ENCODE peak calls at places on chromosomes 16 and 17, in eight cellular contexts. M is AG04449; Q is WERI-Rb-1; K is CD4-positive, alpha-beta T cell; Y is endodermal cell; A is mammary epithelial cell; C is upper lobe of right lung; F is AG04450. L is an unnamed sample.

GRCh38 chr17:80248894-80249710 is 11.6 kb upstream of the RNF213 start:
- DNase-seq in A (no peak), Q (no peak), K (no peak), Y (peak; percentile 54), F (no peak), C (no peak), M (no peak), L (no peak)

GRCh38 chr17:69812240-69812837 is 262.7 kb upstream of the KCNJ16 start:
- DNase-seq in K (no peak), Y (no peak), C (no peak), M (no peak), A (peak; percentile 78), F (no peak), Q (no peak), L (no peak)

GRCh38 chr17:66855204-66855603 is 20.3 kb downstream of the CACNG5 start:
- DNase-seq in K (no peak), Q (peak; percentile 47), F (no peak), Y (peak; percentile 88), M (no peak), C (no peak), A (no peak), L (no peak)

GRCh38 chr16:52540910-52541309 is 6.0 kb downstream of the TOX3 start:
- DNase-seq in C (no peak), M (no peak), Y (no peak), Q (no peak), A (no peak), K (no peak), F (no peak), L (no peak)

GRCh38 chr16:2473999-2474876 is 689 bp upstream of the TBC1D24 start:
- DNase-seq in K (peak; percentile 36), F (no peak), Q (peak; percentile 44), Y (peak; percentile 76), M (no peak), C (peak; percentile 81), A (peak; percentile 42), L (no peak)

GRCh38 chr17:38449364-38449763 is 21.1 kb downstream of the ARHGAP23 start:
- DNase-seq in A (peak; percentile 81), Q (no peak), K (no peak), C (no peak), Y (peak; percentile 86), M (no peak), F (no peak), L (peak; percentile 78)

GRCh38 chr17:67157732-67158639 is 87.0 kb downstream of the HELZ start:
- DNase-seq in C (no peak), F (no peak), K (no peak), A (no peak), M (no peak), Y (no peak), Q (peak; percentile 50), L (no peak)

GRCh38 chr17:17551361-17551760 is 40.1 kb downstream of the PEMT start:
- DNase-seq in A (no peak), K (no peak), Y (no peak), Q (no peak), M (no peak), C (no peak), F (no peak), L (no peak)

GRCh38 chr17:76716146-76716833 is 5.5 kb upstream of the MXRA7 start:
- DNase-seq in K (no peak), Q (peak; percentile 55), A (peak; percentile 94), Y (no peak), C (peak; percentile 63), F (peak; percentile 90), M (peak; percentile 98), L (no peak)

GRCh38 chr16:11349599-11350276 is 4.5 kb downstream of the RMI2 start:
- DNase-seq in Y (no peak), C (peak; percentile 77), K (no peak), A (peak; percentile 88), F (no peak), M (no peak), Q (no peak), L (no peak)

GRCh38 chr17:43840814-43841213 is 6.2 kb upstream of the CD300LG start:
- DNase-seq in K (no peak), C (no peak), A (no peak), F (no peak), Y (no peak), Q (peak; percentile 49), M (no peak), L (no peak)

GRCh38 chr17:8332128-8332527 is 7.5 kb upstream of the ODF4 start:
- DNase-seq in Q (no peak), M (no peak), K (no peak), F (no peak), C (no peak), A (no peak), Y (no peak), L (no peak)

GRCh38 chr16:88452485-88453216 is 429 bp upstream of the ZFPM1 start:
- DNase-seq in Y (peak; percentile 99), Q (peak; percentile 89), A (peak; percentile 92), C (peak; percentile 99), M (peak; percentile 21), K (peak; percentile 99), F (peak; percentile 77), L (peak; percentile 72)

GRCh38 chr16:27729516-27730304 is 179.8 kb downstream of the KATNIP start:
- DNase-seq in F (no peak), K (no peak), Y (no peak), A (no peak), M (no peak), Q (no peak), C (no peak), L (no peak)

GRCh38 chr16:586047-586644 is 3.7 kb upstream of the RAB40C start:
- DNase-seq in Q (no peak), M (no peak), K (no peak), C (no peak), F (no peak), A (no peak), Y (no peak), L (no peak)

GRCh38 chr17:21287703-21288449 is 3.4 kb downstream of the MAP2K3 start:
- DNase-seq in M (peak; percentile 87), K (peak; percentile 88), F (peak; percentile 84), Y (no peak), A (peak; percentile 98), C (peak; percentile 98), Q (no peak), L (peak; percentile 82)

GRCh38 chr16:86171329-86171728 is 272.4 kb downstream of the IRF8 start:
- DNase-seq in F (peak; percentile 88), C (no peak), Y (no peak), K (no peak), M (no peak), Q (no peak), A (no peak), L (no peak)

GRCh38 chr16:8962393-8963009 is 1.2 kb downstream of the USP7 start:
- DNase-seq in F (no peak), K (peak; percentile 28), Q (no peak), A (peak; percentile 43), Y (peak; percentile 71), M (no peak), C (peak; percentile 69), L (no peak)

GRCh38 chr16:20901441-20902112 is 1.0 kb downstream of the LYRM1 start:
- DNase-seq in F (no peak), Y (peak; percentile 75), Q (peak; percentile 20), K (no peak), M (no peak), C (peak; percentile 82), A (peak; percentile 75), L (no peak)

GRCh38 chr16:27402964-27403600 is 1.1 kb downstream of the IL21R start:
- DNase-seq in Y (no peak), A (no peak), F (no peak), K (no peak), Q (no peak), C (no peak), M (no peak), L (no peak)

GRCh38 chr17:76658387-76658705 is 14.8 kb upstream of the ST6GALNAC1 start:
- DNase-seq in M (no peak), K (no peak), F (no peak), C (no peak), Q (no peak), A (no peak), Y (no peak), L (no peak)

GRCh38 chr17:63493411-63493810 is 16.6 kb downstream of the ACE start:
- DNase-seq in Q (no peak), M (no peak), F (no peak), C (no peak), Y (no peak), A (no peak), K (no peak), L (no peak)

GRCh38 chr17:29557085-29557697 is 9.6 kb downstream of the ABHD15 start:
- DNase-seq in M (peak; percentile 28), K (no peak), F (no peak), Y (no peak), A (peak; percentile 34), Q (no peak), C (no peak), L (no peak)

GRCh38 chr17:35540589-35541404 is 3.3 kb upstream of the SLFN12L start:
- DNase-seq in Y (no peak), F (no peak), K (no peak), Q (no peak), M (no peak), A (no peak), C (peak; percentile 73), L (no peak)

GRCh38 chr17:78014651-78015050 is 56.1 kb downstream of the TNRC6C start:
- DNase-seq in Q (no peak), Y (peak; percentile 29), K (no peak), C (no peak), F (no peak), A (no peak), M (no peak), L (no peak)

DNA sequence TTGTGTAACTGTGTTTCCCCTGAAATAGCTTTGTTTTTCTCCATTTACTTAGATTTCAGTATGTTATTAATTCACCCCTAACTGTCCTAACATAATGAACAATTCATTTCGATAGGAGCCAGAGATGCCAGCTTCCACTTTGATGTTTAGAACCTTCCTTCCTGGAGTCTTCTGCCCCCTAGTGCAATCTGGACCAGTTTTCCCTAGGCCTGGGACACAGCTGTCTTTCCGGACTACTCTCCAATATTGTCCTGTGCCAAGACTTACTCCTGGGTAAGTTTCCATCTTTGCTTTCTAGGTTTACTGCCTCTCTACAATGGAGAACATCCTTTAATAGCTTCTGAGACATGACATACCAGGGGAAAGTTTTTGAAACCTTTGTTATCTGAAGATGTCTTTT is 12.8 kb downstream of the RECQL5 start:
- DNase-seq in Y (no peak), K (no peak), A (no peak), F (no peak), Q (no peak), M (no peak), C (no peak), L (no peak)
- TF ChIP-seq CTCF in Y (peak; percentile 35), K (no peak), A (peak; percentile 11), F (peak; percentile 26), Q (peak; percentile 42), M (no peak), C (no peak), L (peak; percentile 45)

GRCh38 chr17:74646231-74646630 is 22.7 kb upstream of the CD300E start:
- DNase-seq in Q (no peak), M (no peak), C (no peak), A (peak; percentile 19), Y (peak; percentile 70), F (no peak), K (no peak), L (no peak)
- TF ChIP-seq CTCF in Q (peak; percentile 70), M (no peak), C (peak; percentile 28), A (peak; percentile 54), Y (peak; percentile 69), F (no peak), K (peak; percentile 45), L (peak; percentile 54)

GRCh38 chr16:30355144-30355953 is at the start of gene CD2BP2:
- DNase-seq in Y (peak; percentile 97), Q (peak; percentile 96), A (peak; percentile 100), F (peak; percentile 99), K (peak; percentile 77), C (peak; percentile 97), M (peak; percentile 97), L (peak; percentile 95)
- TF ChIP-seq CTCF in Y (peak; percentile 40), Q (no peak), A (no peak), F (peak; percentile 19), K (no peak), C (no peak), M (peak; percentile 7), L (no peak)

GRCh38 chr16:83330251-83330650 is 477.5 kb upstream of the HSBP1 start:
- DNase-seq in Y (no peak), F (no peak), K (no peak), M (no peak), C (no peak), Q (no peak), A (no peak), L (no peak)
- TF ChIP-seq CTCF in Y (peak; percentile 59), F (no peak), K (no peak), M (no peak), C (no peak), Q (no peak), A (no peak), L (no peak)

L was measured in keratinocyte.